ENCODE peak calls at places on chromosomes 11 and 22, in four cellular contexts. X is HCT116, G is K562, U is H1. W is an unnamed sample.

GRCh38 chr22:41951898-41952474 is at the start of gene SMIM45:
- DNase-seq in U (no peak), G (no peak), X (no peak), W (no peak)

GRCh38 chr11:116055064-116055463 is 550.8 kb upstream of the CADM1 start:
- DNase-seq in G (no peak), X (no peak), U (no peak), W (no peak)

GRCh38 chr11:128694618-128695481 is 978 bp downstream of the FLI1 start:
- DNase-seq in X (no peak), G (no peak), U (no peak), W (no peak)

GRCh38 chr11:63915961-63916836 is 765 bp downstream of the RCOR2 start:
- DNase-seq in X (no peak), U (no peak), G (peak), W (no peak)

GRCh38 chr11:70541176-70541575 is 142.8 kb downstream of the CTTN start:
- DNase-seq in U (no peak), X (no peak), G (no peak), W (no peak)

GRCh38 chr11:87097582-87097981 is 59.8 kb downstream of the TMEM135 start:
- DNase-seq in G (peak), X (peak), U (no peak), W (no peak)

GRCh38 chr11:7548659-7549283 is 35.0 kb downstream of the PPFIBP2 start:
- DNase-seq in U (peak), G (peak), X (peak), W (no peak)

GRCh38 chr11:69799582-69799981 is 19.6 kb downstream of the FGF3 start:
- DNase-seq in G (peak), U (no peak), X (peak), W (no peak)

GRCh38 chr11:116596346-116597260 is 176.2 kb downstream of the BUD13 start:
- DNase-seq in U (no peak), G (no peak), X (no peak), W (no peak)

GRCh38 chr11:109609454-109610185 is 187.6 kb downstream of the C11orf87 start:
- DNase-seq in X (no peak), G (no peak), U (no peak), W (no peak)

GRCh38 chr11:75541301-75541929 is 15.7 kb upstream of the GDPD5 start:
- DNase-seq in X (no peak), G (no peak), U (no peak), W (no peak)

GRCh38 chr11:121318848-121319834 is 26.6 kb downstream of the SC5D start:
- DNase-seq in G (peak), U (no peak), X (peak), W (no peak)

GRCh38 chr22:31540966-31541365 is 44.6 kb downstream of the SFI1 start:
- DNase-seq in U (no peak), X (no peak), G (no peak), W (no peak)

GRCh38 chr11:66188580-66188979 is 79.9 kb upstream of the RAB1B start:
- DNase-seq in G (peak), X (no peak), U (no peak), W (no peak)

GRCh38 chr11:126871792-126872191 is 128.8 kb downstream of the KIRREL3 start:
- DNase-seq in X (no peak), G (no peak), U (no peak), W (no peak)

GRCh38 chr11:15688351-15688792 is 573.6 kb downstream of the INSC start:
- DNase-seq in U (no peak), X (no peak), G (no peak), W (no peak)

GRCh38 chr11:15163136-15163535 is 48.4 kb downstream of the INSC start:
- DNase-seq in U (no peak), G (no peak), X (no peak), W (no peak)

GRCh38 chr11:12526789-12527188 is 147.4 kb upstream of the TEAD1 start:
- DNase-seq in G (no peak), X (no peak), U (no peak), W (no peak)

GRCh38 chr11:126061707-126062678 is 673 bp downstream of the CDON start:
- DNase-seq in U (no peak), X (peak), G (peak), W (no peak)

GRCh38 chr11:111797145-111797581 is 31.0 kb upstream of the PPP2R1B start:
- DNase-seq in G (peak), X (no peak), U (no peak), W (no peak)

GRCh38 chr22:47783433-47784366 is 1021.2 kb downstream of the TBC1D22A start:
- DNase-seq in U (no peak), X (no peak), G (no peak), W (no peak)

GRCh38 chr11:64545605-64546004 is 45.4 kb upstream of the SLC22A12 start:
- DNase-seq in U (no peak), X (peak), G (no peak), W (no peak)

GRCh38 chr11:36312593-36312990 is 16.5 kb downstream of the PRR5L start:
- DNase-seq in U (no peak), X (no peak), G (no peak), W (no peak)

GRCh38 chr11:44680982-44681597 is 45.7 kb upstream of the TSPAN18 start:
- DNase-seq in G (no peak), X (no peak), U (no peak), W (no peak)

GRCh38 chr22:27312567-27313507 is 488.7 kb downstream of the MN1 start:
- DNase-seq in U (no peak), G (no peak), X (no peak), W (no peak)

GRCh38 chr11:31636983-31637382 is 127.4 kb downstream of the ELP4 start:
- DNase-seq in G (no peak), U (no peak), X (no peak), W (no peak)

GRCh38 chr11:76624515-76625379 is 45.8 kb downstream of the LRRC32 start:
- DNase-seq in U (no peak), G (peak), X (no peak), W (no peak)

GRCh38 chr11:119797736-119798135 is 68.7 kb upstream of the NECTIN1 start:
- DNase-seq in U (no peak), X (no peak), G (no peak), W (no peak)

GRCh38 chr22:44963832-44964721 is 45.7 kb downstream of the PHF21B start:
- DNase-seq in X (no peak), G (no peak), U (no peak), W (no peak)

GRCh38 chr22:35514366-35514765 is 26.3 kb upstream of the RASD2 start:
- DNase-seq in G (no peak), X (no peak), U (no peak), W (no peak)

GRCh38 chr11:46827995-46828394 is 18.1 kb downstream of the CKAP5 start:
- DNase-seq in X (no peak), U (no peak), G (no peak), W (no peak)

GRCh38 chr11:113481226-113481625 is 6.0 kb upstream of the DRD2 start:
- DNase-seq in U (no peak), G (no peak), X (no peak), W (no peak)

GRCh38 chr11:35905901-35906661 is 37.8 kb upstream of the LDLRAD3 start:
- DNase-seq in U (no peak), G (no peak), X (no peak), W (no peak)

GRCh38 chr22:37741312-37741795 is 44.5 kb downstream of the TRIOBP start:
- DNase-seq in G (no peak), X (no peak), U (no peak), W (peak)

GRCh38 chr11:101723371-101723770 is 139.6 kb upstream of the TRPC6 start:
- DNase-seq in G (no peak), X (no peak), U (no peak), W (no peak)

GRCh38 chr11:25537393-25537792 is 794.5 kb upstream of the ANO3 start:
- DNase-seq in U (no peak), X (no peak), G (no peak), W (no peak)

GRCh38 chr11:73538381-73538872 is 59.5 kb downstream of the FAM168A start:
- DNase-seq in U (peak), G (no peak), X (no peak), W (no peak)

GRCh38 chr11:38547464-38547863 is 1949.4 kb upstream of the RAG2 start:
- DNase-seq in U (no peak), X (no peak), G (no peak), W (no peak)

GRCh38 chr11:19698493-19699292 is 13.9 kb upstream of the NAV2 start:
- DNase-seq in U (no peak), X (no peak), G (no peak), W (no peak)
- TF ChIP-seq POLR2AphosphoS5 in U (no peak), X (no peak), G (no peak), W (no peak)

GRCh38 chr22:43424201-43424600 is 12.4 kb downstream of the MPPED1 start:
- DNase-seq in G (no peak), U (no peak), X (no peak), W (no peak)
- TF ChIP-seq EZH2 in G (no peak), U (no peak), X (no peak), W (no peak)

GRCh38 chr11:1023811-1024596 is 12.5 kb downstream of the MUC6 start:
- DNase-seq in U (no peak), X (no peak), G (no peak), W (no peak)
- TF ChIP-seq POLR2AphosphoS5 in U (no peak), X (no peak), G (no peak), W (no peak)

GRCh38 chr22:39456262-39457046 is at the start of gene MGAT3:
- DNase-seq in X (no peak), G (no peak), U (no peak), W (no peak)
- TF ChIP-seq EZH2 in X (no peak), G (no peak), U (no peak), W (no peak)